ENCODE peak calls at places on chromosomes 2 and 18, in four cellular contexts. H, Q, X and N are unnamed samples.

GRCh38 chr2:12199661-12200258 is 453.3 kb downstream of the LPIN1 start:
- DNase-seq in X (no peak), H (no peak), Q (peak), N (no peak)

GRCh38 chr2:181911830-181912229 is 20.3 kb downstream of the ITPRID2 start:
- DNase-seq in H (no peak), Q (no peak), X (no peak), N (no peak)

GRCh38 chr2:28516950-28517349 is 21.1 kb downstream of the PLB1 start:
- DNase-seq in Q (no peak), X (no peak), H (no peak), N (no peak)

GRCh38 chr18:63613420-63613819 is 26.3 kb downstream of the SERPINB13 start:
- DNase-seq in X (no peak), Q (no peak), H (no peak), N (no peak)

GRCh38 chr2:202831241-202831997 is 40.1 kb downstream of the ICA1L start:
- DNase-seq in X (peak), H (no peak), Q (peak), N (no peak)

GRCh38 chr18:46723856-46724415 is 32.9 kb downstream of the ST8SIA5 start:
- DNase-seq in Q (no peak), H (no peak), X (no peak), N (no peak)

GRCh38 chr18:46471809-46472498 is 185.1 kb downstream of the LOXHD1 start:
- DNase-seq in Q (no peak), X (no peak), H (no peak), N (no peak)

GRCh38 chr18:36296591-36297418 is 708 bp upstream of the FHOD3 start:
- DNase-seq in H (no peak), X (peak), Q (peak), N (peak)

GRCh38 chr2:28713582-28714292 is 37.9 kb upstream of the PPP1CB start:
- DNase-seq in Q (peak), X (no peak), H (no peak), N (no peak)